ENCODE peak calls at places on chromosomes 6 and 20, in six cellular contexts. C is endothelial cell of umbilical vein, N is osteoblast, M is colonic mucosa, P is mesothelial cell of epicardium, I is GM10248. D is an unnamed sample.

GRCh38 chr20:56217820-56218219 is 30.7 kb upstream of the MC3R start:
- DNase-seq in C (no peak), N (no peak), M (no peak), P (no peak), I (no peak), D (peak)

GRCh38 chr20:44910690-44911262 is 916 bp downstream of the PABPC1L start:
- DNase-seq in C (no peak), N (no peak), M (no peak), P (no peak), I (no peak), D (no peak)

GRCh38 chr6:75378101-75378500 is 93.5 kb upstream of the TMEM30A start:
- DNase-seq in C (no peak), N (no peak), M (no peak), P (no peak), I (no peak), D (no peak)

GRCh38 chr20:51698252-51698651 is 69.9 kb downstream of the ATP9A start:
- DNase-seq in C (no peak), N (no peak), M (no peak), P (no peak), I (no peak), D (no peak)

GRCh38 chr20:44033344-44033743 is 118.7 kb downstream of the TOX2 start:
- DNase-seq in C (no peak), N (no peak), M (no peak), P (no peak), I (no peak), D (no peak)

GRCh38 chr6:27280064-27280539 is 32.0 kb downstream of the POM121L2 start:
- DNase-seq in C (peak), N (peak), M (peak), P (no peak), I (no peak), D (peak)

GRCh38 chr6:44084231-44085014 is 42.8 kb downstream of the MRPL14 start:
- DNase-seq in C (no peak), N (peak), M (no peak), P (no peak), I (no peak), D (no peak)

GRCh38 chr6:97841763-97842162 is 558.7 kb upstream of the MMS22L start:
- DNase-seq in C (no peak), N (no peak), M (no peak), P (no peak), I (no peak), D (peak)

GRCh38 chr6:3455121-3455489 is 1.7 kb downstream of the SLC22A23 start:
- DNase-seq in C (no peak), N (no peak), M (peak), P (no peak), I (no peak), D (no peak)

GRCh38 chr6:116374586-116374985 is 3.8 kb downstream of the DSE start:
- DNase-seq in C (no peak), N (no peak), M (no peak), P (no peak), I (no peak), D (no peak)

GRCh38 chr20:12237772-12238171 is 320.1 kb downstream of the BTBD3 start:
- DNase-seq in C (no peak), N (no peak), M (peak), P (no peak), I (no peak), D (no peak)

GRCh38 chr20:59632426-59633113 is 28.2 kb downstream of the PHACTR3 start:
- DNase-seq in C (no peak), N (no peak), M (no peak), P (no peak), I (no peak), D (no peak)

GRCh38 chr6:161215876-161216615 is 57.8 kb downstream of the AGPAT4 start:
- DNase-seq in C (no peak), N (no peak), M (no peak), P (no peak), I (no peak), D (no peak)

GRCh38 chr6:15893556-15894253 is 230.9 kb upstream of the DTNBP1 start:
- DNase-seq in C (peak), N (no peak), M (no peak), P (no peak), I (no peak), D (peak)

GRCh38 chr6:44041461-44042260 is 85.6 kb downstream of the MRPL14 start:
- DNase-seq in C (peak), N (peak), M (no peak), P (no peak), I (no peak), D (peak)

GRCh38 chr6:815348-815738 is 122.4 kb upstream of the EXOC2 start:
- DNase-seq in C (no peak), N (no peak), M (no peak), P (no peak), I (no peak), D (no peak)

GRCh38 chr20:40797425-40797824 is 108.4 kb upstream of the MAFB start:
- DNase-seq in C (no peak), N (peak), M (no peak), P (no peak), I (no peak), D (peak)

GRCh38 chr20:50572922-50573777 is 63.0 kb downstream of the PTPN1 start:
- DNase-seq in C (peak), N (peak), M (no peak), P (no peak), I (no peak), D (peak)

GRCh38 chr6:134735461-134735860 is 214.4 kb downstream of the ALDH8A1 start:
- DNase-seq in C (no peak), N (no peak), M (no peak), P (no peak), I (no peak), D (no peak)

GRCh38 chr6:33172307-33173227 is 19.7 kb downstream of the COL11A2 start:
- DNase-seq in C (no peak), N (peak), M (no peak), P (no peak), I (peak), D (peak)

GRCh38 chr6:1310628-1311399 is 1.1 kb upstream of the FOXQ1 start:
- DNase-seq in C (no peak), N (peak), M (peak), P (no peak), I (no peak), D (no peak)

GRCh38 chr6:25951296-25952032 is 11.1 kb upstream of the TRIM38 start:
- DNase-seq in C (no peak), N (no peak), M (no peak), P (no peak), I (no peak), D (no peak)

GRCh38 chr6:48658910-48659309 is 547.9 kb upstream of the PTCHD4 start:
- DNase-seq in C (no peak), N (no peak), M (no peak), P (no peak), I (no peak), D (no peak)

GRCh38 chr6:148367418-148368024 is 24.9 kb downstream of the SASH1 start:
- DNase-seq in C (peak), N (peak), M (peak), P (no peak), I (no peak), D (peak)

GRCh38 chr6:3829285-3829684 is 19.9 kb upstream of the FAM50B start:
- DNase-seq in C (no peak), N (no peak), M (no peak), P (no peak), I (no peak), D (no peak)

GRCh38 chr6:13924146-13924948 is 405 bp upstream of the RNF182 start:
- DNase-seq in C (peak), N (no peak), M (no peak), P (peak), I (peak), D (peak)

GRCh38 chr6:40960784-40961430 is 78.1 kb downstream of the UNC5CL start:
- DNase-seq in C (no peak), N (no peak), M (no peak), P (no peak), I (no peak), D (no peak)

GRCh38 chr6:146433881-146434741 is 109.5 kb upstream of the RAB32 start:
- DNase-seq in C (no peak), N (peak), M (no peak), P (no peak), I (no peak), D (no peak)

GRCh38 chr6:85997206-85997605 is 354.5 kb upstream of the SYNCRIP start:
- DNase-seq in C (no peak), N (no peak), M (no peak), P (no peak), I (no peak), D (no peak)

GRCh38 chr20:373171-373890 is 7.2 kb upstream of the TRIB3 start:
- DNase-seq in C (peak), N (peak), M (no peak), P (no peak), I (no peak), D (peak)

GRCh38 chr20:38131588-38132121 is 33.4 kb downstream of the TGM2 start:
- DNase-seq in C (no peak), N (no peak), M (no peak), P (no peak), I (no peak), D (no peak)

GRCh38 chr6:7646394-7646793 is 56.4 kb downstream of the SNRNP48 start:
- DNase-seq in C (no peak), N (peak), M (no peak), P (no peak), I (no peak), D (no peak)

GRCh38 chr6:22149081-22149480 is 147.8 kb downstream of the PRL start:
- DNase-seq in C (no peak), N (no peak), M (no peak), P (no peak), I (no peak), D (no peak)

GRCh38 chr6:157989541-157990289 is 8.1 kb downstream of the SYNJ2 start:
- DNase-seq in C (peak), N (no peak), M (peak), P (no peak), I (no peak), D (peak)

GRCh38 chr20:1900321-1900791 is 5.1 kb downstream of the SIRPA start:
- DNase-seq in C (peak), N (peak), M (peak), P (no peak), I (peak), D (peak)

GRCh38 chr20:39105551-39105950 is 143.4 kb downstream of the DHX35 start:
- DNase-seq in C (no peak), N (no peak), M (no peak), P (no peak), I (no peak), D (no peak)

DNA sequence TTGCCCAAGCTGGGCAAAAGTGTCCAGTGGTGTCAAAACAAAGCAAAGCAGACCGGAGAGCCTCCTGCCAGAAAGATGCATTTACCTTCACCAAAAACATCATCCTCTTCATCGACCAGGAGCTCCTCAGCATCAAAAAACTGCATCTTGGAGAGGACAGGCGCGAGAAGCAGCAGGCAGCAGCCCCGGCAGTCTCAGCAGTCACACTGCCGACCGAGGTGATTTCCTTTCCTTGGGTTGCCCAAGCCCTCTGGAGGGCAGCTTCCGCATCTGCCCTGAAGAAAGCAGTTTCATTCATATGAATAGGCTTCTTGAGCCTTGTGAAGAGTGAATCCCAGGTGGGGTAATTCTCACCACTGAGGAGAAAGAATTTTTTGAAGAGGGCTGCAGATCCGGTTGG is at the start of gene RIPOR2:
- DNase-seq in C (no peak), N (no peak), M (no peak), P (no peak), I (peak), D (no peak)
- TF ChIP-seq CTCF in C (no peak), N (peak), M (no peak), P (no peak), I (peak), D (no peak)

GRCh38 chr20:3673551-3674070 is 8.2 kb downstream of the ADAM33 start:
- DNase-seq in C (no peak), N (peak), M (no peak), P (no peak), I (no peak), D (no peak)

GRCh38 chr20:3670945-3671344 is 7.7 kb upstream of the GFRA4 start:
- DNase-seq in C (no peak), N (peak), M (no peak), P (no peak), I (no peak), D (no peak)

GRCh38 chr20:3672864-3673550 is 8.8 kb downstream of the ADAM33 start:
- DNase-seq in C (no peak), N (peak), M (no peak), P (no peak), I (no peak), D (no peak)

GRCh38 chr20:3670511-3670910 is 7.3 kb upstream of the GFRA4 start:
- DNase-seq in C (no peak), N (peak), M (no peak), P (no peak), I (no peak), D (no peak)

GRCh38 chr20:3671986-3672863 is 9.0 kb upstream of the GFRA4 start:
- DNase-seq in C (no peak), N (peak), M (no peak), P (no peak), I (no peak), D (no peak)
- TF ChIP-seq CTCF in C (no peak), N (no peak), M (no peak), P (no peak), I (no peak), D (no peak)

GRCh38 chr20:61662226-61662945 is 403.3 kb downstream of the TAF4 start:
- DNase-seq in C (no peak), N (peak), M (no peak), P (no peak), I (no peak), D (no peak)
- TF ChIP-seq CTCF in C (no peak), N (no peak), M (no peak), P (peak), I (no peak), D (peak)

GRCh38 chr6:142408409-142408808 is 106.6 kb downstream of the ADGRG6 start:
- DNase-seq in C (peak), N (no peak), M (no peak), P (no peak), I (no peak), D (no peak)
- TF ChIP-seq CTCF in C (peak), N (peak), M (no peak), P (peak), I (no peak), D (peak)

GRCh38 chr6:111591370-111591900 is 14.2 kb downstream of the TRAF3IP2 start:
- DNase-seq in C (peak), N (peak), M (peak), P (no peak), I (no peak), D (peak)
- TF ChIP-seq CTCF in C (no peak), N (no peak), M (no peak), P (no peak), I (no peak), D (no peak)

GRCh38 chr6:5399391-5399790 is 138.1 kb downstream of the FARS2 start:
- DNase-seq in C (no peak), N (no peak), M (no peak), P (no peak), I (no peak), D (no peak)

GRCh38 chr6:5401845-5402738 is 140.8 kb downstream of the FARS2 start:
- DNase-seq in C (peak), N (no peak), M (no peak), P (no peak), I (no peak), D (peak)

GRCh38 chr6:5394280-5394679 is 133.0 kb downstream of the FARS2 start:
- DNase-seq in C (no peak), N (no peak), M (no peak), P (no peak), I (no peak), D (no peak)

GRCh38 chr6:5395719-5396118 is 134.4 kb downstream of the FARS2 start:
- DNase-seq in C (no peak), N (no peak), M (no peak), P (no peak), I (no peak), D (no peak)

DNA sequence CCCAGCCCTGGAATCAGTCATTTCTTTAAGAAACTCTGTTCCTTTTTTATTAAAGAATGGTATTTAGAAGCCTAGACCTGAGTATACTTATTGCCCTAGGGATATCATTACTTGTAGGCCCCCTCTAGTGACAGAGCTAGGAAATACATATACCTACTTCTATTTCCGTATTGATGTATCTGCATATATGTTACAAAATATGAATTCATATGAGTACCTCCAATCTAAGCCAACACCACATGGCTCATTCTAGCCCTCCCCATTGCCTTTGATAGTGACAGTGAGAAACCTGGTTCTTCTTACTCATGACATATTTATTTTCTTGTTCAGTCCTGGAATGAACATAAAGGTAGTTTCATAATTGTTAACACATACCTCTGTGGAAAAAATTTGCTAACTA is 137.2 kb downstream of the FARS2 start:
- DNase-seq in C (peak), N (no peak), M (no peak), P (no peak), I (peak), D (peak)
- TF ChIP-seq CTCF in C (peak), N (peak), M (peak), P (no peak), I (peak), D (peak)

GRCh38 chr6:124873066-124873410 is 89.2 kb upstream of the RNF217 start:
- DNase-seq in C (no peak), N (no peak), M (no peak), P (no peak), I (no peak), D (no peak)

GRCh38 chr6:124872361-124873065 is 89.7 kb upstream of the RNF217 start:
- DNase-seq in C (no peak), N (no peak), M (no peak), P (no peak), I (no peak), D (no peak)

GRCh38 chr6:124868476-124868875 is 93.8 kb upstream of the RNF217 start:
- DNase-seq in C (no peak), N (peak), M (no peak), P (no peak), I (no peak), D (no peak)

GRCh38 chr6:124869412-124869811 is 92.8 kb upstream of the RNF217 start:
- DNase-seq in C (no peak), N (peak), M (no peak), P (no peak), I (no peak), D (no peak)

DNA sequence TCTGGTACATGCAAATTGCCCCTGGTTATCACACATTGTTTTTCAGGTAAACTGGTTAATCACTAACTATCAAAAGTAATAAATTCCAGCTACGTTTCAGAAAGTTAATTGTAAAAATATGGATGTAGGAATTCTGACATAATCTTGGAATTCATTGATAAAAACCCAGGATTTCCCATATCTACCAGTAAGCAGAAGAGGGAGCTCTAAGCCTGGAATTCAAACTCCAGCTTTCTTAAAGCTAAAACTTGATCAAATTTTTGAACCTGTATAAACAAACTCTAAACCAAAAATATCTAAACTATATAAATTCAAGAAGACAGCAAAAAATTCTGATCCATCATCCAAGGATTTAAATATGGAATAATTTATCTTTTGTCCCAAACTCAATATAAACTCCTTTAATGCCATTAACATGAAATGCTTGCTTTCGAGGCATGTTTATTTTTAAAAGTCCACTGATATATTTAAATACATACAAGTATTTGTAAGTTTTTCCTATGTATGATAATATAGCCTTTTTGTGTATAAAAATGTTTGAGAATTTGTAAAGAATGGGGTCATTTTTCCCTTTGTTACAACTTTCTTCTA is 91.5 kb upstream of the RNF217 start:
- DNase-seq in C (peak), N (no peak), M (no peak), P (no peak), I (no peak), D (peak)
- TF ChIP-seq CTCF in C (peak), N (peak), M (peak), P (peak), I (no peak), D (peak)